ENCODE peak calls at places on chromosome 15, in eight cellular contexts. J, D, Y, L, H, F, Z and K are unnamed samples.

GRCh38 chr15:63465104-63465503 is 39.3 kb upstream of the USP3 start:
- DNase-seq in Z (peak), F (no peak), Y (peak), H (no peak), J (peak), L (no peak), D (no peak), K (no peak)

GRCh38 chr15:66745530-66746230 is 43.6 kb downstream of the SMAD6 start:
- DNase-seq in J (no peak), H (no peak), L (no peak), F (no peak), D (no peak), Z (no peak), Y (no peak), K (no peak)

GRCh38 chr15:81268881-81269601 is 54.9 kb downstream of the STARD5 start:
- DNase-seq in Y (no peak), D (no peak), Z (no peak), H (no peak), L (no peak), J (no peak), F (no peak), K (no peak)

GRCh38 chr15:68346986-68347385 is 69.4 kb downstream of the FEM1B start:
- DNase-seq in J (no peak), H (no peak), L (no peak), Y (no peak), D (no peak), F (no peak), Z (no peak), K (no peak)

GRCh38 chr15:89419370-89419984 is 76.9 kb downstream of the RHCG start:
- DNase-seq in D (peak), F (no peak), Z (no peak), Y (peak), J (peak), H (peak), L (no peak), K (no peak)

GRCh38 chr15:29090617-29091466 is 178.8 kb downstream of the NSMCE3 start:
- DNase-seq in Z (no peak), F (peak), Y (peak), J (peak), D (peak), H (no peak), L (peak), K (no peak)

GRCh38 chr15:31280037-31280830 is 46.4 kb upstream of the KLF13 start:
- DNase-seq in Z (no peak), F (peak), L (no peak), Y (no peak), D (peak), J (no peak), H (no peak), K (no peak)

GRCh38 chr15:77028451-77029165 is 33.7 kb downstream of the PSTPIP1 start:
- DNase-seq in L (no peak), Z (no peak), H (no peak), D (no peak), Y (no peak), F (no peak), J (no peak), K (no peak)

GRCh38 chr15:95911570-95912279 is 418.8 kb upstream of the NR2F2 start:
- DNase-seq in Y (no peak), J (no peak), L (no peak), D (peak), Z (no peak), H (no peak), F (no peak), K (no peak)

GRCh38 chr15:70275461-70276138 is 177.9 kb upstream of the TLE3 start:
- DNase-seq in H (no peak), Z (no peak), L (no peak), F (no peak), Y (no peak), J (no peak), D (no peak), K (no peak)

GRCh38 chr15:42737529-42738328 is 801 bp upstream of the CDAN1 start:
- DNase-seq in Y (peak), H (no peak), L (peak), Z (no peak), F (no peak), J (no peak), D (peak), K (no peak)

GRCh38 chr15:29196306-29196705 is 73.3 kb downstream of the NSMCE3 start:
- DNase-seq in J (no peak), D (no peak), H (no peak), L (no peak), Z (no peak), F (no peak), Y (no peak), K (no peak)

GRCh38 chr15:38454687-38455071 is 752 bp downstream of the FAM98B start:
- DNase-seq in H (no peak), L (no peak), Z (no peak), J (peak), Y (no peak), F (no peak), D (peak), K (no peak)

GRCh38 chr15:86649277-86649676 is 569.6 kb downstream of the AGBL1 start:
- DNase-seq in L (no peak), F (no peak), H (no peak), D (no peak), Z (no peak), Y (no peak), J (no peak), K (no peak)

GRCh38 chr15:85646538-85647091 is 148.1 kb downstream of the KLHL25 start:
- DNase-seq in Z (peak), Y (peak), L (no peak), D (no peak), J (no peak), H (peak), F (no peak), K (peak)

GRCh38 chr15:29066848-29067247 is 181.1 kb downstream of the APBA2 start:
- DNase-seq in D (no peak), Z (no peak), L (no peak), F (no peak), H (no peak), Y (no peak), J (no peak), K (no peak)

GRCh38 chr15:40440300-40441011 is at the start of gene BAHD1:
- DNase-seq in Y (peak), L (peak), J (peak), H (peak), Z (peak), F (peak), D (peak), K (peak)
- TF ChIP-seq CTCF in Y (no peak), L (no peak), J (no peak), H (peak), Z (no peak), F (peak), D (peak), K (no peak)

DNA sequence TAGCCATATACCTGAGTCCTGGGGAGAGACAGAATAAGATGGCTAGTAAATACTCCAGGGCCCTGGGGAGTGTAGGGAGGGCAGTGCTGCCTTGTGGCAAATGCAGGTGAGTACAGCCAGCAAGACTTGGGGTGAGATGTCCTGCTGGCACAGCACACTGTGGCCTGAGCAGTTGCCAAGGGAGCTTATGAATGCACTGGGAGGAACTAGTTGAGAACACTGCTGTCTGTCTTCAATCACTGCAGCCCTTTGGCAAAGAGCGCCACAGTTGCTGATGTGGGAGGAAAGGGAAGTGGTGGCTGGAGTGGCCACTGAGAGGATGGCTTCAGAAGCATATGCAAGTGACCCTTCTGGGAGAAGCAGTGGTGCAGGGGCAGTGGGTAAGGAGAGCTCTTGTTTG is 264.6 kb downstream of the RORA start:
- DNase-seq in Z (peak), J (no peak), H (no peak), D (no peak), L (peak), F (no peak), Y (no peak), K (no peak)
- TF ChIP-seq CTCF in Z (no peak), J (no peak), H (no peak), D (peak), L (no peak), F (no peak), Y (no peak), K (no peak)

DNA sequence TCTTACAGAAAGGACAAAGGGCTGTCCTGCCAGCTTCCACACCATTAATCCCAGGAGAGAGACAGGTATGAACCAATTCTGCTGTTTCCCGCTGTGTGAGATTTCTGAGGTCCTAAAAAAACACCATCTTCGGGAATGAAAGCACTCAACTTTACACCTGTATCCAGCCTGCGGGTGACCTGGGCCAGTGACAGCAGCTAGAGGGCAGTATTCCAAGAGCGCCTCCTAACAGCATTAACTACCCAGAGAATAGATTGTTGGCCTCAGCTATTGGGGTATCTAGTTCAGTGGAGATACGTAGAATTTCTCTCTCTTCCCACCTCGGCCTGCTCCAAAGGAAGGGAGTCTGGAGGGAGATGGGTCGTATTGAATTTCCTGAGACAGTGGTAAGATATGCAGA is 55.1 kb downstream of the WDR76 start:
- DNase-seq in H (no peak), F (no peak), Y (no peak), L (no peak), J (no peak), D (no peak), Z (no peak), K (no peak)
- TF ChIP-seq CTCF in H (peak), F (peak), Y (peak), L (peak), J (no peak), D (peak), Z (peak), K (peak)

GRCh38 chr15:78076231-78077052 is 1.1 kb downstream of the TBC1D2B start:
- DNase-seq in L (no peak), F (no peak), H (no peak), Z (peak), D (no peak), Y (no peak), J (no peak), K (no peak)
- TF ChIP-seq CTCF in L (no peak), F (peak), H (peak), Z (peak), D (peak), Y (peak), J (no peak), K (no peak)